ENCODE peak calls at places on chromosomes 5 and 9, in nine cellular contexts. One of them, this sample, is unnamed.

GRCh38 chr5:38323645-38324295 is 65.4 kb downstream of the EGFLAM start:
- DNase-seq in A673: no peak
- DNase-seq in mucosa of descending colon: no peak
- DNase-seq in RWPE1: peak
- DNase-seq in CD4-positive, alpha-beta T cell: no peak
- DNase-seq in epithelial cell of esophagus: peak
- DNase-seq in AG10803: peak
- DNase-seq in fibroblast of lung: peak
- DNase-seq in CD8-positive, alpha-beta T cell: no peak
- DNase-seq in this sample: peak

GRCh38 chr5:94314507-94315170 is 303.8 kb downstream of the KIAA0825 start:
- DNase-seq in AG10803: no peak
- DNase-seq in fibroblast of lung: peak
- DNase-seq in CD8-positive, alpha-beta T cell: no peak
- DNase-seq in RWPE1: no peak
- DNase-seq in mucosa of descending colon: no peak
- DNase-seq in CD4-positive, alpha-beta T cell: no peak
- DNase-seq in epithelial cell of esophagus: no peak
- DNase-seq in A673: no peak
- DNase-seq in this sample: no peak

GRCh38 chr9:114005371-114006154 is 72.5 kb downstream of the AMBP start:
- DNase-seq in RWPE1: no peak
- DNase-seq in epithelial cell of esophagus: no peak
- DNase-seq in mucosa of descending colon: no peak
- DNase-seq in AG10803: no peak
- DNase-seq in fibroblast of lung: no peak
- DNase-seq in A673: no peak
- DNase-seq in CD8-positive, alpha-beta T cell: no peak
- DNase-seq in CD4-positive, alpha-beta T cell: no peak
- DNase-seq in this sample: no peak

GRCh38 chr9:18632624-18633407 is 158.9 kb downstream of the ADAMTSL1 start:
- DNase-seq in A673: no peak
- DNase-seq in CD8-positive, alpha-beta T cell: no peak
- DNase-seq in mucosa of descending colon: no peak
- DNase-seq in RWPE1: peak
- DNase-seq in AG10803: peak
- DNase-seq in fibroblast of lung: peak
- DNase-seq in epithelial cell of esophagus: peak
- DNase-seq in CD4-positive, alpha-beta T cell: no peak
- DNase-seq in this sample: peak

GRCh38 chr9:134942011-134942410 is 24.3 kb upstream of the FCN1 start:
- DNase-seq in AG10803: no peak
- DNase-seq in A673: no peak
- DNase-seq in epithelial cell of esophagus: no peak
- DNase-seq in CD8-positive, alpha-beta T cell: no peak
- DNase-seq in mucosa of descending colon: no peak
- DNase-seq in fibroblast of lung: no peak
- DNase-seq in CD4-positive, alpha-beta T cell: no peak
- DNase-seq in RWPE1: no peak
- DNase-seq in this sample: no peak

GRCh38 chr9:2771661-2772060 is 54.4 kb downstream of the KCNV2 start:
- DNase-seq in RWPE1: no peak
- DNase-seq in fibroblast of lung: peak
- DNase-seq in AG10803: peak
- DNase-seq in A673: no peak
- DNase-seq in CD4-positive, alpha-beta T cell: no peak
- DNase-seq in mucosa of descending colon: no peak
- DNase-seq in epithelial cell of esophagus: peak
- DNase-seq in CD8-positive, alpha-beta T cell: no peak
- DNase-seq in this sample: peak

GRCh38 chr5:151926186-151926585 is 1.5 kb upstream of the GLRA1 start:
- DNase-seq in mucosa of descending colon: no peak
- DNase-seq in CD4-positive, alpha-beta T cell: no peak
- DNase-seq in CD8-positive, alpha-beta T cell: no peak
- DNase-seq in A673: no peak
- DNase-seq in epithelial cell of esophagus: no peak
- DNase-seq in fibroblast of lung: no peak
- DNase-seq in RWPE1: no peak
- DNase-seq in AG10803: no peak
- DNase-seq in this sample: no peak

GRCh38 chr5:82308997-82309670 is 31.0 kb upstream of the RPS23 start:
- DNase-seq in epithelial cell of esophagus: no peak
- DNase-seq in CD8-positive, alpha-beta T cell: no peak
- DNase-seq in fibroblast of lung: peak
- DNase-seq in AG10803: peak
- DNase-seq in mucosa of descending colon: no peak
- DNase-seq in CD4-positive, alpha-beta T cell: no peak
- DNase-seq in A673: no peak
- DNase-seq in RWPE1: no peak
- DNase-seq in this sample: no peak

GRCh38 chr9:112487008-112487798 is 576 bp downstream of the KIAA1958 start:
- DNase-seq in epithelial cell of esophagus: peak
- DNase-seq in CD8-positive, alpha-beta T cell: peak
- DNase-seq in fibroblast of lung: peak
- DNase-seq in AG10803: peak
- DNase-seq in CD4-positive, alpha-beta T cell: peak
- DNase-seq in A673: peak
- DNase-seq in RWPE1: peak
- DNase-seq in mucosa of descending colon: peak
- DNase-seq in this sample: peak

GRCh38 chr9:136085815-136086212 is 9.3 kb downstream of the NACC2 start:
- DNase-seq in RWPE1: no peak
- DNase-seq in AG10803: no peak
- DNase-seq in CD4-positive, alpha-beta T cell: no peak
- DNase-seq in A673: no peak
- DNase-seq in epithelial cell of esophagus: no peak
- DNase-seq in CD8-positive, alpha-beta T cell: no peak
- DNase-seq in mucosa of descending colon: no peak
- DNase-seq in fibroblast of lung: no peak
- DNase-seq in this sample: no peak

GRCh38 chr5:113057437-113058052 is 80.9 kb downstream of the DCP2 start:
- DNase-seq in AG10803: no peak
- DNase-seq in epithelial cell of esophagus: peak
- DNase-seq in mucosa of descending colon: no peak
- DNase-seq in CD4-positive, alpha-beta T cell: no peak
- DNase-seq in RWPE1: no peak
- DNase-seq in A673: no peak
- DNase-seq in fibroblast of lung: no peak
- DNase-seq in CD8-positive, alpha-beta T cell: no peak
- DNase-seq in this sample: no peak

GRCh38 chr5:82335807-82336206 is 57.7 kb upstream of the RPS23 start:
- DNase-seq in fibroblast of lung: peak
- DNase-seq in A673: no peak
- DNase-seq in AG10803: peak
- DNase-seq in epithelial cell of esophagus: no peak
- DNase-seq in mucosa of descending colon: no peak
- DNase-seq in CD4-positive, alpha-beta T cell: no peak
- DNase-seq in RWPE1: no peak
- DNase-seq in CD8-positive, alpha-beta T cell: no peak
- DNase-seq in this sample: peak

GRCh38 chr5:173697931-173698579 is 81.6 kb upstream of the BOD1 start:
- DNase-seq in RWPE1: no peak
- DNase-seq in CD4-positive, alpha-beta T cell: no peak
- DNase-seq in AG10803: no peak
- DNase-seq in CD8-positive, alpha-beta T cell: no peak
- DNase-seq in fibroblast of lung: no peak
- DNase-seq in epithelial cell of esophagus: no peak
- DNase-seq in A673: no peak
- DNase-seq in mucosa of descending colon: no peak
- DNase-seq in this sample: no peak

DNA sequence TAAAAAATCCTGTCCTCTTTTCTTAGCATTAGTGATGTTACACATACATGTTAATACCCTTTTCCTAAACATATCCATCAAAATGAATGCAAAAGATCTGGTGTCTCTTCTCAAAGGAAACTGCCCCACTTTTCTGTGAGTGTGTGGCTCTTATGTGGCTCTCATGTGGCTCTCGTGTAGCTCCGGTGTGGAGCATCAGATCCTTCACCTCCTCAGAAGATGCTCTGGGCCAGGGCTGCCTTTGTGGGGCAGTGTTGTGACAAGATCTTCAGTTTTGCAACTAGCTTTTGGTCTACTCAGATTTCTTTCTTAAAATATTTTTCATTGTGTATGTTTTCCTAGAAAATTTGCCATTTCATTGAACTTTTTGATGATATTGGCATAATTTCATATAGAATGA is 19.3 kb downstream of the GARNL3 start:
- DNase-seq in mucosa of descending colon: peak
- DNase-seq in CD4-positive, alpha-beta T cell: peak
- DNase-seq in RWPE1: peak
- DNase-seq in fibroblast of lung: peak
- DNase-seq in AG10803: peak
- DNase-seq in epithelial cell of esophagus: peak
- DNase-seq in A673: peak
- DNase-seq in CD8-positive, alpha-beta T cell: peak
- DNase-seq in this sample: peak
- TF ChIP-seq CTCF in mucosa of descending colon: no peak
- TF ChIP-seq CTCF in CD4-positive, alpha-beta T cell: no peak
- TF ChIP-seq CTCF in RWPE1: peak
- TF ChIP-seq CTCF in fibroblast of lung: peak
- TF ChIP-seq CTCF in AG10803: peak
- TF ChIP-seq CTCF in epithelial cell of esophagus: peak
- TF ChIP-seq CTCF in A673: peak
- TF ChIP-seq CTCF in CD8-positive, alpha-beta T cell: no peak
- TF ChIP-seq CTCF in this sample: peak

DNA sequence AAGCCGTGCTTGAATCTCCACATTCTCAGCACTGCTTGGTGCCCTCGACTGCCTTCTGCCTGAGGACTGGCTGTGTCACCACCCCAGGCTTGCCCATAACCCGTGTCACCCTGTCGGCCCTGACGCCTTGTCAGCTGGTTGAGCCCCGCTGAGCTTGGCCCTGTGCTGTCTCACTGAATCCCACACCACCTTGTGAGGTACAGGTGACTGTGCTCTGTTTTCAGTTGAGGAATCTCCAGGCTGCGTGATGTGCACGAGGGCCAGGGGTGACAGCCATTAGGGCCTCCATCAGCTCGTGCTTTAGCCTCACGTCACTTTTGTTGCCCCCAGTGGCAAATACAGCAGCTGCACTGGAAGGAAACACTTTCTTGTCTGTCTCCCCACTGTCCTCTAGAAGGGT is 90.7 kb downstream of the CACNA1B start:
- DNase-seq in A673: no peak
- DNase-seq in fibroblast of lung: no peak
- DNase-seq in mucosa of descending colon: no peak
- DNase-seq in CD4-positive, alpha-beta T cell: no peak
- DNase-seq in CD8-positive, alpha-beta T cell: no peak
- DNase-seq in epithelial cell of esophagus: no peak
- DNase-seq in AG10803: no peak
- DNase-seq in RWPE1: no peak
- DNase-seq in this sample: no peak
- TF ChIP-seq CTCF in A673: peak
- TF ChIP-seq CTCF in fibroblast of lung: no peak
- TF ChIP-seq CTCF in mucosa of descending colon: no peak
- TF ChIP-seq CTCF in CD4-positive, alpha-beta T cell: no peak
- TF ChIP-seq CTCF in CD8-positive, alpha-beta T cell: no peak
- TF ChIP-seq CTCF in epithelial cell of esophagus: no peak
- TF ChIP-seq CTCF in AG10803: no peak
- TF ChIP-seq CTCF in RWPE1: no peak
- TF ChIP-seq CTCF in this sample: no peak

GRCh38 chr9:107158321-107158720 is 124.8 kb upstream of the RAD23B start:
- DNase-seq in fibroblast of lung: peak
- DNase-seq in RWPE1: peak
- DNase-seq in A673: peak
- DNase-seq in epithelial cell of esophagus: peak
- DNase-seq in CD8-positive, alpha-beta T cell: no peak
- DNase-seq in AG10803: peak
- DNase-seq in CD4-positive, alpha-beta T cell: no peak
- DNase-seq in mucosa of descending colon: no peak
- DNase-seq in this sample: peak
- TF ChIP-seq CTCF in fibroblast of lung: peak
- TF ChIP-seq CTCF in RWPE1: peak
- TF ChIP-seq CTCF in A673: peak
- TF ChIP-seq CTCF in epithelial cell of esophagus: peak
- TF ChIP-seq CTCF in CD8-positive, alpha-beta T cell: no peak
- TF ChIP-seq CTCF in AG10803: peak
- TF ChIP-seq CTCF in CD4-positive, alpha-beta T cell: peak
- TF ChIP-seq CTCF in mucosa of descending colon: no peak
- TF ChIP-seq CTCF in this sample: peak

GRCh38 chr5:96946381-96946780 is 10.5 kb downstream of the LNPEP start:
- DNase-seq in CD4-positive, alpha-beta T cell: no peak
- DNase-seq in CD8-positive, alpha-beta T cell: no peak
- DNase-seq in epithelial cell of esophagus: no peak
- DNase-seq in fibroblast of lung: no peak
- DNase-seq in AG10803: no peak
- DNase-seq in A673: no peak
- DNase-seq in RWPE1: no peak
- DNase-seq in mucosa of descending colon: no peak
- DNase-seq in this sample: no peak

GRCh38 chr5:96957125-96958041 is 21.5 kb downstream of the LNPEP start:
- DNase-seq in CD8-positive, alpha-beta T cell: no peak
- DNase-seq in mucosa of descending colon: no peak
- DNase-seq in fibroblast of lung: no peak
- DNase-seq in AG10803: no peak
- DNase-seq in epithelial cell of esophagus: no peak
- DNase-seq in RWPE1: no peak
- DNase-seq in CD4-positive, alpha-beta T cell: no peak
- DNase-seq in A673: no peak
- DNase-seq in this sample: no peak

GRCh38 chr5:96952946-96953730 is 17.3 kb downstream of the LNPEP start:
- DNase-seq in AG10803: no peak
- DNase-seq in epithelial cell of esophagus: no peak
- DNase-seq in fibroblast of lung: no peak
- DNase-seq in CD8-positive, alpha-beta T cell: no peak
- DNase-seq in mucosa of descending colon: no peak
- DNase-seq in RWPE1: no peak
- DNase-seq in A673: no peak
- DNase-seq in CD4-positive, alpha-beta T cell: no peak
- DNase-seq in this sample: no peak

GRCh38 chr5:96952118-96952750 is 16.4 kb downstream of the LNPEP start:
- DNase-seq in fibroblast of lung: peak
- DNase-seq in A673: no peak
- DNase-seq in CD8-positive, alpha-beta T cell: no peak
- DNase-seq in AG10803: no peak
- DNase-seq in mucosa of descending colon: no peak
- DNase-seq in epithelial cell of esophagus: no peak
- DNase-seq in RWPE1: no peak
- DNase-seq in CD4-positive, alpha-beta T cell: no peak
- DNase-seq in this sample: peak
- TF ChIP-seq CTCF in fibroblast of lung: no peak
- TF ChIP-seq CTCF in A673: no peak
- TF ChIP-seq CTCF in CD8-positive, alpha-beta T cell: no peak
- TF ChIP-seq CTCF in AG10803: no peak
- TF ChIP-seq CTCF in mucosa of descending colon: no peak
- TF ChIP-seq CTCF in epithelial cell of esophagus: no peak
- TF ChIP-seq CTCF in RWPE1: no peak
- TF ChIP-seq CTCF in CD4-positive, alpha-beta T cell: no peak
- TF ChIP-seq CTCF in this sample: no peak

GRCh38 chr9:1429328-1429727 is 379.2 kb downstream of the DMRT2 start:
- DNase-seq in epithelial cell of esophagus: peak
- DNase-seq in fibroblast of lung: no peak
- DNase-seq in mucosa of descending colon: peak
- DNase-seq in CD8-positive, alpha-beta T cell: no peak
- DNase-seq in A673: no peak
- DNase-seq in RWPE1: no peak
- DNase-seq in AG10803: peak
- DNase-seq in CD4-positive, alpha-beta T cell: no peak
- DNase-seq in this sample: no peak
- TF ChIP-seq CTCF in epithelial cell of esophagus: peak
- TF ChIP-seq CTCF in fibroblast of lung: no peak
- TF ChIP-seq CTCF in mucosa of descending colon: no peak
- TF ChIP-seq CTCF in CD8-positive, alpha-beta T cell: no peak
- TF ChIP-seq CTCF in A673: peak
- TF ChIP-seq CTCF in RWPE1: no peak
- TF ChIP-seq CTCF in AG10803: peak
- TF ChIP-seq CTCF in CD4-positive, alpha-beta T cell: no peak
- TF ChIP-seq CTCF in this sample: peak

GRCh38 chr9:92686954-92687353 is 17.0 kb upstream of the IPPK start:
- DNase-seq in mucosa of descending colon: no peak
- DNase-seq in CD8-positive, alpha-beta T cell: no peak
- DNase-seq in fibroblast of lung: no peak
- DNase-seq in CD4-positive, alpha-beta T cell: no peak
- DNase-seq in AG10803: no peak
- DNase-seq in epithelial cell of esophagus: peak
- DNase-seq in RWPE1: no peak
- DNase-seq in A673: peak
- DNase-seq in this sample: no peak
- TF ChIP-seq CTCF in mucosa of descending colon: no peak
- TF ChIP-seq CTCF in CD8-positive, alpha-beta T cell: no peak
- TF ChIP-seq CTCF in fibroblast of lung: peak
- TF ChIP-seq CTCF in CD4-positive, alpha-beta T cell: no peak
- TF ChIP-seq CTCF in AG10803: peak
- TF ChIP-seq CTCF in epithelial cell of esophagus: no peak
- TF ChIP-seq CTCF in RWPE1: no peak
- TF ChIP-seq CTCF in A673: peak
- TF ChIP-seq CTCF in this sample: peak

This sample was measured in fibroblast of the aortic adventitia.